ENCODE peak calls at places on chromosomes 16 and 17, in eight cellular contexts. M, G, T, B, F, C, Z and I are unnamed samples.

GRCh38 chr17:75625813-75626486 is 7.3 kb upstream of the SMIM5 start:
- ATAC-seq in C (peak; percentile 73), B (peak; percentile 23), Z (peak; percentile 40), M (peak; percentile 86), G (no peak), T (peak; percentile 25), F (peak; percentile 84), I (no peak)

GRCh38 chr16:81494434-81494806 is 49.8 kb downstream of the CMIP start:
- ATAC-seq in Z (no peak), G (no peak), T (no peak), C (no peak), F (peak; percentile 6), B (no peak), M (peak; percentile 4), I (no peak)

GRCh38 chr16:73601911-73602310 is 554.0 kb upstream of the ZFHX3 start:
- ATAC-seq in G (no peak), F (no peak), B (no peak), M (no peak), T (no peak), Z (no peak), C (no peak), I (no peak)

GRCh38 chr17:10879110-10879509 is 41.2 kb upstream of the PIRT start:
- ATAC-seq in Z (no peak), B (peak; percentile 53), T (no peak), M (no peak), G (no peak), F (peak; percentile 54), C (no peak), I (no peak)

GRCh38 chr17:15966183-15966878 is 21.4 kb downstream of the ADORA2B start:
- ATAC-seq in G (no peak), B (peak; percentile 96), F (peak; percentile 72), M (peak; percentile 15), Z (peak; percentile 40), C (peak; percentile 84), T (no peak), I (no peak)

GRCh38 chr17:48038687-48039086 is 1.1 kb upstream of the COPZ2 start:
- ATAC-seq in F (no peak), M (no peak), T (no peak), B (no peak), C (no peak), Z (no peak), G (no peak), I (no peak)

GRCh38 chr17:62869885-62870580 is 61.9 kb upstream of the MARCHF10 start:
- ATAC-seq in C (peak; percentile 88), T (no peak), M (no peak), B (no peak), F (peak; percentile 76), Z (no peak), G (no peak), I (no peak)

GRCh38 chr16:16071631-16072244 is 122.3 kb downstream of the ABCC1 start:
- ATAC-seq in G (peak; percentile 15), Z (no peak), B (no peak), C (no peak), T (peak; percentile 26), F (no peak), M (no peak), I (no peak)

GRCh38 chr17:82157046-82158035 is 55.3 kb downstream of the CCDC57 start:
- ATAC-seq in M (no peak), B (no peak), T (no peak), G (no peak), F (no peak), Z (no peak), C (no peak), I (no peak)

GRCh38 chr17:32610027-32610650 is 123.3 kb downstream of the CDK5R1 start:
- ATAC-seq in Z (no peak), M (no peak), C (no peak), T (no peak), B (no peak), G (no peak), F (no peak), I (no peak)

GRCh38 chr17:61967729-61968128 is 39.9 kb upstream of the INTS2 start:
- ATAC-seq in C (peak; percentile 73), G (no peak), T (no peak), Z (no peak), B (no peak), M (no peak), F (no peak), I (no peak)

GRCh38 chr16:49755291-49755611 is 100.7 kb downstream of the ZNF423 start:
- ATAC-seq in T (no peak), F (peak; percentile 81), B (peak; percentile 80), Z (peak; percentile 68), M (peak; percentile 84), C (peak; percentile 44), G (peak; percentile 44), I (peak; percentile 68)

GRCh38 chr17:12928736-12929135 is 89.1 kb downstream of the ELAC2 start:
- ATAC-seq in T (no peak), B (no peak), G (no peak), Z (peak; percentile 49), F (peak; percentile 88), M (peak; percentile 86), C (no peak), I (no peak)

GRCh38 chr16:68065716-68066305 is 19.4 kb upstream of the NFATC3 start:
- ATAC-seq in F (no peak), G (no peak), Z (no peak), C (peak; percentile 77), T (no peak), B (peak; percentile 76), M (no peak), I (peak; percentile 58)

GRCh38 chr17:38353668-38354067 is 2.0 kb downstream of the SOCS7 start:
- ATAC-seq in C (no peak), G (no peak), B (no peak), Z (no peak), M (no peak), T (no peak), F (no peak), I (no peak)

GRCh38 chr16:83926726-83927397 is 26.2 kb upstream of the OSGIN1 start:
- ATAC-seq in B (peak; percentile 97), F (peak; percentile 94), M (peak; percentile 95), T (peak; percentile 84), Z (peak; percentile 80), C (peak; percentile 92), G (peak; percentile 86), I (peak; percentile 79)

GRCh38 chr16:66798162-66798561 is 3.2 kb downstream of the TERB1 start:
- ATAC-seq in B (no peak), T (no peak), G (no peak), M (no peak), F (no peak), Z (no peak), C (peak; percentile 82), I (no peak)

GRCh38 chr17:50219345-50219744 is 17.9 kb upstream of the COL1A1 start:
- ATAC-seq in G (no peak), M (peak; percentile 49), F (peak; percentile 64), T (no peak), C (peak; percentile 56), Z (peak; percentile 75), B (peak; percentile 10), I (no peak)

GRCh38 chr17:50221500-50222480 is 20.4 kb upstream of the COL1A1 start:
- ATAC-seq in B (peak; percentile 82), F (no peak), M (no peak), C (peak; percentile 52), G (peak; percentile 74), Z (peak; percentile 73), T (peak; percentile 52), I (peak; percentile 86)

GRCh38 chr17:50219939-50220465 is 18.6 kb upstream of the COL1A1 start:
- ATAC-seq in T (no peak), C (peak; percentile 50), Z (peak; percentile 15), B (peak; percentile 3), F (peak; percentile 59), G (no peak), M (no peak), I (no peak)

GRCh38 chr17:50218771-50219315 is 17.4 kb upstream of the COL1A1 start:
- ATAC-seq in M (peak; percentile 78), Z (peak; percentile 52), C (peak; percentile 61), G (no peak), T (no peak), B (peak; percentile 16), F (peak; percentile 84), I (no peak)

DNA sequence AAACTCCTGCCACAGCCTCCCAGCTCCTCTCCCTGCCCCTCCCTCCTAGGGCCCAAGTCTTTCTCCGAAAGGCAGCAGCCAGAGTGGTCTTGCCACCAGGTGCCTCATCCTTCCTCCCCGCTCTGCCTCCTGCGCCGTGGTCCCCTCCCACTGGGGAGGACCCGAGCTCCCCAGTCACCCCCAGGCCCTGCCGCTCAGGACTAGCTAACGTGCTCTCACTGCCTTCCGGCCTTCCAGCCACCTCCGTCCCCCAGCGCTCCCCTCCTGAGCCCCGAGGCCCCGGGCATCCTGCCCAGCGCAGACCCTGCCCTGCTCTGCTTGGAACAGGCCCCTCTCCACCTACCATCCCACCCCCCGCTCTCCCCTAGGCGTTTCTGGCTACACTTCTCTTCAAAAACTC is 19.4 kb upstream of the COL1A1 start:
- ATAC-seq in Z (no peak), T (peak; percentile 22), M (no peak), G (no peak), C (no peak), B (no peak), F (no peak), I (no peak)
- H3K4me1 ChIP-seq in Z (peaks cover 39% of the 10 kb centered on the region), T (peaks cover 6% of the 10 kb centered on the region), M (peaks cover 34% of the 10 kb centered on the region), G (peaks cover 7% of the 10 kb centered on the region), C (peaks cover 37% of the 10 kb centered on the region), B (peaks cover 30% of the 10 kb centered on the region), F (peaks cover 43% of the 10 kb centered on the region), I (no peaks in the 10 kb centered on the region)

DNA sequence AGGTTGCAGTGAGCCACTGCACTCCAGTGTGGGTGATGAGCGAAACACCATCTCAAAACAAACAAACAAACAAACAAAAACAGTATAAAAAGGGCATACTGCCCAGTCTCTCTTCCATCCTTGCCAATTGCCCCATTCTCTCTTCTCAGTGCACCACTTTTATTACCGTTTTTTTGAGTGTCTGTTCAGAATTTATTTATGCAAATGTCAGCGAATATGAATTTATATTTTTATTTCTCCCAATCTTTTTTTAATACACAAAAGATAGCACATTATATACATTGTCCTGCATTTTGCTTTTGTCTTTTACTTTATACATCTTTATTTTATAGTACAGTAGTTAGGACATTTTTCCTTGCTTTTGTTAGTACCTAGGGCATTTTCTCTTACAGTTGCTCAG is 19.6 kb downstream of the RNF135 start:
- ATAC-seq in C (no peak), F (no peak), T (no peak), G (no peak), M (no peak), Z (no peak), B (no peak), I (no peak)
- TF ChIP-seq CTCF in C (no peak), F (no peak), T (no peak), G (no peak), M (no peak), Z (no peak), B (no peak), I (no peak)

DNA sequence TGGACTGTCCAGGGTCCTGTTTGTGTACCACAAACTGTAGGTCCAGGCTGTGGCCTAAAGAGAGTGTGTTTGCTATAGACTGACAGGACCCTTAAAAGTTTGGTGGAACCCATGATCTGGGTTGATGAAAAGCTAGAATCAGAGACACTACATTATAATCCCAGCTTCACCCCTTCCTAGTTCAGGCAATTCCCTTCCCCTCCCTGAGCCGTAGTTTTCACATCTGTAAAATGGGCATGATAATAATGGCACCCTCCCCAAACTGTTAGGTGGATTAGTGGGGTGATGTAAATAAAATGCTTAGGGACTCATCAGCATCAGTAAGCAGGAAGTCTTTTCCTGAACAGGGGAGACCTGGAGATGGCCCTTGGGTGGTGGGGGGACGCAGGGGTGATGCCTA is 2.5 kb downstream of the SCNN1B start:
- ATAC-seq in C (no peak), M (no peak), T (no peak), G (no peak), Z (no peak), F (no peak), B (no peak), I (no peak)
- H3K4me1 ChIP-seq in C (no peaks in the 10 kb centered on the region), M (no peaks in the 10 kb centered on the region), T (no peaks in the 10 kb centered on the region), G (no peaks in the 10 kb centered on the region), Z (no peaks in the 10 kb centered on the region), F (peaks cover 5% of the 10 kb centered on the region), B (no peaks in the 10 kb centered on the region), I (peaks cover 12% of the 10 kb centered on the region)

GRCh38 chr16:88533945-88534641 is 36.1 kb upstream of the ZC3H18 start:
- ATAC-seq in G (peak; percentile 90), F (peak; percentile 48), B (peak; percentile 77), T (peak; percentile 59), C (peak; percentile 79), Z (peak; percentile 28), M (peak; percentile 75), I (peak; percentile 83)
- TF ChIP-seq CTCF in G (peak; percentile 19), F (peak; percentile 5), B (no peak), T (no peak), C (no peak), Z (peak; percentile 11), M (no peak), I (peak; percentile 15)